ENCODE peak calls at places on chromosome 6, in five cellular contexts. H is mesendoderm, K is pancreas, C is psoas muscle, W is cardiac muscle cell. P is an unnamed sample.

GRCh38 chr6:101013612-101014195 is 132.6 kb upstream of the ASCC3 start:
- DNase-seq in H (no peak), K (no peak), C (no peak), W (no peak), P (no peak)

GRCh38 chr6:23969344-23969743 is 156.7 kb upstream of the NRSN1 start:
- DNase-seq in H (no peak), K (no peak), C (no peak), W (no peak), P (no peak)

GRCh38 chr6:15914553-15914952 is 214.3 kb upstream of the MYLIP start:
- DNase-seq in H (no peak), K (no peak), C (no peak), W (no peak), P (no peak)

GRCh38 chr6:80134065-80134464 is 27.6 kb downstream of the BCKDHB start:
- DNase-seq in H (no peak), K (no peak), C (no peak), W (no peak), P (no peak)

GRCh38 chr6:160273196-160273595 is 14.6 kb upstream of the SLC22A2 start:
- DNase-seq in H (no peak), K (no peak), C (no peak), W (no peak), P (no peak)

GRCh38 chr6:16690244-16691142 is 70.8 kb downstream of the ATXN1 start:
- DNase-seq in H (no peak), K (no peak), C (no peak), W (peak; percentile 88), P (no peak)

GRCh38 chr6:83467620-83468036 is 36.8 kb upstream of the ME1 start:
- DNase-seq in H (no peak), K (no peak), C (peak; percentile 57), W (no peak), P (no peak)

GRCh38 chr6:39593644-39594043 is 131.6 kb downstream of the KIF6 start:
- DNase-seq in H (no peak), K (no peak), C (no peak), W (no peak), P (no peak)

GRCh38 chr6:23307516-23307915 is 738.1 kb downstream of the HDGFL1 start:
- DNase-seq in H (no peak), K (no peak), C (no peak), W (no peak), P (no peak)

GRCh38 chr6:47631248-47632196 is 66.9 kb upstream of the ADGRF4 start:
- DNase-seq in H (peak; percentile 82), K (no peak), C (no peak), W (peak; percentile 70), P (no peak)

GRCh38 chr6:137926207-137926731 is 59.2 kb downstream of the TNFAIP3 start:
- DNase-seq in H (peak; percentile 93), K (no peak), C (peak; percentile 61), W (peak; percentile 69), P (no peak)

GRCh38 chr6:4136354-4136831 is 1.0 kb upstream of the ECI2 start:
- DNase-seq in H (no peak), K (no peak), C (no peak), W (no peak), P (no peak)

GRCh38 chr6:4134841-4135664 is at the start of gene ECI2:
- DNase-seq in H (peak; percentile 87), K (peak; percentile 82), C (peak; percentile 88), W (no peak), P (peak; percentile 65)

GRCh38 chr6:4135665-4136353 is 434 bp upstream of the ECI2 start:
- DNase-seq in H (peak; percentile 93), K (peak; percentile 97), C (peak; percentile 98), W (peak; percentile 98), P (peak; percentile 96)

GRCh38 chr6:4130357-4130987 is 4.9 kb downstream of the ECI2 start:
- DNase-seq in H (no peak), K (peak; percentile 88), C (no peak), W (no peak), P (peak; percentile 92)

DNA sequence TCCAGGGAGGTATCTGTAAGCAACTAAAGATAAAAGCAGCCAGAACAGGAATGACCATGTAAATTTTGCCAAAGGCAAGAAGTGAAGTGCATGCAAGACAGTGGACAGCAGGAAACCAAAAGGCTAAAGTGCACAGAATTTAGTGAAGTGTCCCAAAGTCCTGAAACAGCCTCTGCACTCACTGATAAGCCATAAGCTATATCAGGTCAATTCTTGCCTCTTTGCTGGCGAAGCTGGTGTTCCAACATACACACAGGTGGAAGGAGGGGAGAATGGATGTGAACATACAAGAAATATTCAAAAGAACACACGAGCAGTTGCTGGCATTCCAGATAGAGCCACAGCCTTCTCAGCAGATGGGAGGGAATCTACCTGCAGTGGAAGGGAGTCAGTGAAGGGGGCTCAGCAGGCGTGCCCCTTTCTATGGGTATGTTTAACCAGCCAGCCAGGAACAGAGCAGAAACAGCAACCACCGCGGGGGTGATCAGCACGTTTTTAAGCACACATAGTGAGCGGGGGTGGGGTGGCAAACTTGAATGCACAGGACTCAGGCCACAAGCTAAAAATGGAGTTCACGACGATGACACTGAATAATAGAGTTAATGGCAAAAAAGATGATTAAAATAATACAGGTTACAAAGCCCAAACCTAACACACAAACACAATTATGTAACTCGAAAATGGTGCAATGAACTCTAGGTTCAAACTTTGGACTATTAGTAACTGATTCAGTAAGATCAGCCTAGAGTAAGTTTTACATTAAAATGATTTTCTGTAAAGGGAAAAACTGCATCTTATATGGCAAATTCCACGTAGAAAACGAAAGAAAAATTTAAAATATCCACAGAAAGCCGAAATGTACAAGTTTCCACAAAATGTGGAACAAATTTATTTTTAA is 1.2 kb downstream of the ECI2 start:
- DNase-seq in H (peak; percentile 36), K (peak; percentile 62), C (no peak), W (peak; percentile 20), P (peak; percentile 30)
- H3K4me3 ChIP-seq in H (no peak overlapping the region), K (peak overlapping the region; percentile 49), C (peak overlapping the region; percentile 87), W (peak overlapping the region; percentile 60), P (peak overlapping the region; percentile 82)

GRCh38 chr6:43426928-43427405 is 374 bp upstream of the ABCC10 start:
- DNase-seq in H (no peak), K (no peak), C (no peak), W (no peak), P (no peak)
- H3K4me3 ChIP-seq in H (peak overlapping the region; percentile 98), K (peak overlapping the region; percentile 90), C (peak overlapping the region; percentile 85), W (peak overlapping the region; percentile 45), P (peak overlapping the region; percentile 79)

GRCh38 chr6:105588116-105588710 is 185.3 kb upstream of the PREP start:
- DNase-seq in H (no peak), K (no peak), C (no peak), W (no peak), P (no peak)
- H3K4me3 ChIP-seq in H (no peak overlapping the region), K (no peak overlapping the region), C (no peak overlapping the region), W (no peak overlapping the region), P (no peak overlapping the region)

DNA sequence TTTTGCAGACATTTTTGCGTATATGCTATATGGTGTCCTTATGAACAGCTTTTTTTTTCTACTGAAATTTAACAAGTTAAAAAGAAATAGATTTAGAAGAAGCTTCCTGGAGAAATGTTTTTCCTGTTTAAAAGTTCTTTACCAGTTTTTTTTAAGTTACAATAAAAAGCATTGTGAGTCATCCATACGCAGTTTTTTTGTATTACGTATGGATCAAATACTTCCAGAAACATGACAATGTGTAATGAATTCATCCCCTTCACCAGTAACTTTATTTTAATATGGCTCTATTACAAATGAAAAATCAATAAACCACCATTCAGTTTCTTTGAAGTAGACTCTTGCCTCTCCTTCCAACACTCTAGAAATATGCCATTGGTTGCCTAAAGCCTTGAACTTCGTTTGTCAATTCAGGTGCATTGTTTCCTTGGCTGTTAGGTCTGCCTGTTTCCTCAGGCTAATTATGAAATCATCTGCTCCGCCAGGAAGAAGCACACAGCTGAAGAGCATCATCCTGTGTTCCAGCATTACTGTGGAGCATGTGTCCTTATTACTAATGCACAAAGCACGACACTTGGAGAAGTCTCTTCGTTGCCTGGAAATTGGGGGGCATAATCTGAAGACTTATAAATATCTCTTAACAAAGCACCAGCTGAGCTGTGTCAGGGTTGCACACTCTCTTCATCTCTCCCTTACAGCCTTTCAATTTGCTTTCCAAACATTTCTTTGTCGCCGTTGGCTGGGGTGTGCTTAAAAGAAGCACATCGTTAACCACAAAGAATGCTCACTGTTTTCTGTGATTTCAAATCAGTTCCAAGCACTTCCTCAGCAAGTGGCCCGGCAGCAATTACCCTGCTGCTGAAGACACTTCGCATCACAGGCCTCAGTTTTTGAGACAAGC is 9.6 kb downstream of the MOXD1 start:
- DNase-seq in H (no peak), K (no peak), C (no peak), W (peak; percentile 89), P (no peak)
- H3K4me3 ChIP-seq in H (no peak overlapping the region), K (no peak overlapping the region), C (no peak overlapping the region), W (no peak overlapping the region), P (no peak overlapping the region)

P was measured in stomach.